ENCODE peak calls at places on chromosomes 4 and X, in four cellular contexts. M, W, T and V are unnamed samples.

GRCh38 chrX:100368167-100368566 is 41.9 kb downstream of the PCDH19 start:
- DNase-seq in M (no peak), W (no peak), T (no peak), V (no peak)

GRCh38 chrX:154468217-154468616 is 10.1 kb downstream of the PLXNA3 start:
- DNase-seq in M (no peak), W (no peak), T (no peak), V (no peak)

GRCh38 chr4:82480786-82481317 is 50.5 kb downstream of the ENOPH1 start:
- DNase-seq in M (no peak), W (no peak), T (no peak), V (no peak)

GRCh38 chrX:136906921-136907510 is 26.5 kb upstream of the RBMX start:
- DNase-seq in M (no peak), W (no peak), T (no peak), V (no peak)

GRCh38 chr4:8400641-8401325 is 39.7 kb downstream of the ACOX3 start:
- DNase-seq in M (peak; percentile 14), W (no peak), T (no peak), V (no peak)

GRCh38 chrX:104112326-104112951 is at the start of gene ZCCHC18:
- DNase-seq in M (peak; percentile 47), W (peak; percentile 49), T (peak; percentile 66), V (peak; percentile 36)

GRCh38 chrX:51893931-51894696 is 691 bp downstream of the MAGED1 start:
- DNase-seq in M (no peak), W (no peak), T (peak; percentile 48), V (no peak)

GRCh38 chr4:10001757-10002156 is 19.5 kb downstream of the SLC2A9 start:
- DNase-seq in M (no peak), W (no peak), T (no peak), V (no peak)

GRCh38 chrX:57453901-57454300 is 137.9 kb upstream of the ZXDB start:
- DNase-seq in M (no peak), W (no peak), T (no peak), V (no peak)

GRCh38 chr4:17480530-17480929 is 31.4 kb downstream of the QDPR start:
- DNase-seq in M (no peak), W (no peak), T (no peak), V (no peak)

GRCh38 chrX:1727531-1728027 is 112.7 kb downstream of the ASMT start:
- DNase-seq in M (no peak), W (no peak), T (no peak), V (no peak)

GRCh38 chr4:153538408-153539057 is 72.4 kb downstream of the TMEM131L start:
- DNase-seq in M (no peak), W (no peak), T (peak; percentile 41), V (no peak)

GRCh38 chr4:112751447-112751846 is 114.5 kb downstream of the LARP7 start:
- DNase-seq in M (no peak), W (no peak), T (no peak), V (no peak)

GRCh38 chr4:140861359-140862181 is 105.4 kb upstream of the TBC1D9 start:
- DNase-seq in M (no peak), W (peak; percentile 14), T (peak; percentile 58), V (no peak)
- H3K27ac ChIP-seq in M (no peak overlapping the region), W (no peak overlapping the region), T (no peak overlapping the region), V (no peak overlapping the region)

GRCh38 chrX:54452920-54453319 is 12.7 kb downstream of the TSR2 start:
- DNase-seq in M (no peak), W (no peak), T (no peak), V (no peak)
- TF ChIP-seq CTCF in M (no peak), W (no peak), T (no peak), V (no peak)

DNA sequence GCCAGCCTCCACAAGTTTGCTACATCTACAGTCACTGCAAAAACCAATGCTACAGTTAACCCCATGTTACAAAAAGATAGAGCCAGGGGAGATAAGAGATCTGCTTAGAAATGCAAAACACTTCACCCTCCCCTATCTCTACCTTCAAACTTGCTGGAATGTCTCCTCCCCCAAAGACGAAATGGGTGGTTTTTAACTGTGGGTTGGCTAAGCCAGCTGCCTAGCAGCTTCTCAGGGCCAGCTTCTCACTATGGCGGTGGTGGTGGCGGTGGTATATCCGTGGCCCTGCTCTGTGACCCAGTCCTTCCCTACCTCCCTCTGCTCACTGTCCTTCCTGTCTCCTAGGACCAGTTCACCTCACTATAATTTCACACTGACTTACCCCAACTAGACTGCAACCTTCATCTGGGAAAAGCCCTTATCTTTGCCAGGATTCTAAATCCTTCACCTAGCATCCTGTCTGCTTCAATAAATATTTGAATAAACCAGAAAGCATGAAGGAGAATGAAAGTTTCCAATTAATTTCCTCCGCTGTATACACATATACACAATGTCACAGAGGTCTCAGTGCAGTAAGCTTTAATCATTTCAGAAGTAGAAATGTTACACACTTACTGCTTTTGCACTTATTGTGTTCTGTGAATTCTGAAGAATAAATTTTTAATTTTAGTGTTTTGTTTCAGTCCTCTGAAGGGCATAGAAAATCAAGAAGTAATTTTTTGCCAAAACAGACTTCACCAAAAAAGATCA is 46.3 kb downstream of the SH3KBP1 start:
- DNase-seq in M (no peak), W (no peak), T (no peak), V (no peak)
- H3K27ac ChIP-seq in M (no peak overlapping the region), W (no peak overlapping the region), T (no peak overlapping the region), V (no peak overlapping the region)

GRCh38 chr4:46934731-46935130 is 25.7 kb upstream of the COX7B2 start:
- DNase-seq in M (no peak), W (no peak), T (no peak), V (no peak)

GRCh38 chr4:46933686-46934085 is 24.6 kb upstream of the COX7B2 start:
- DNase-seq in M (no peak), W (no peak), T (no peak), V (no peak)

GRCh38 chr4:46931981-46932380 is 22.9 kb upstream of the COX7B2 start:
- DNase-seq in M (no peak), W (no peak), T (no peak), V (no peak)

GRCh38 chr4:46937493-46937892 is 28.4 kb upstream of the COX7B2 start:
- DNase-seq in M (no peak), W (no peak), T (no peak), V (no peak)
- TF ChIP-seq CTCF in M (no peak), W (no peak), T (no peak), V (no peak)